ENCODE peak calls at places on chromosomes 12 and 14, in four cellular contexts. One of them, this sample, is unnamed.

GRCh38 chr12:32926963-32927362 is 30.4 kb upstream of the PKP2 start:
- DNase-seq in psoas muscle: no peak
- DNase-seq in uterus: no peak
- DNase-seq in GM23248: no peak
- DNase-seq in this sample: no peak

GRCh38 chr12:124679533-124680371 is 112.3 kb upstream of the NCOR2 start:
- DNase-seq in psoas muscle: peak
- DNase-seq in uterus: peak
- DNase-seq in GM23248: peak
- DNase-seq in this sample: no peak

GRCh38 chr12:103441437-103442186 is 54.2 kb downstream of the C12orf42 start:
- DNase-seq in psoas muscle: no peak
- DNase-seq in uterus: no peak
- DNase-seq in GM23248: no peak
- DNase-seq in this sample: no peak

GRCh38 chr12:18072723-18073122 is 17.3 kb downstream of the RERGL start:
- DNase-seq in psoas muscle: no peak
- DNase-seq in uterus: no peak
- DNase-seq in GM23248: no peak
- DNase-seq in this sample: no peak

GRCh38 chr12:89856431-89856830 is 147.8 kb upstream of the ATP2B1 start:
- DNase-seq in psoas muscle: no peak
- DNase-seq in uterus: no peak
- DNase-seq in GM23248: peak
- DNase-seq in this sample: no peak

GRCh38 chr14:55458800-55459577 is 18.6 kb upstream of the TBPL2 start:
- DNase-seq in psoas muscle: no peak
- DNase-seq in uterus: no peak
- DNase-seq in GM23248: peak
- DNase-seq in this sample: no peak

GRCh38 chr14:93219103-93219726 is 12.2 kb downstream of the UBR7 start:
- DNase-seq in psoas muscle: no peak
- DNase-seq in uterus: no peak
- DNase-seq in GM23248: peak
- DNase-seq in this sample: no peak

GRCh38 chr14:66509874-66510273 is 1.9 kb downstream of the GPHN start:
- DNase-seq in psoas muscle: no peak
- DNase-seq in uterus: no peak
- DNase-seq in GM23248: peak
- DNase-seq in this sample: no peak

GRCh38 chr12:85688837-85689236 is 147.4 kb downstream of the RASSF9 start:
- DNase-seq in psoas muscle: no peak
- DNase-seq in uterus: no peak
- DNase-seq in GM23248: no peak
- DNase-seq in this sample: no peak

GRCh38 chr12:5768880-5769199 is 176.2 kb downstream of the ANO2 start:
- DNase-seq in psoas muscle: no peak
- DNase-seq in uterus: no peak
- DNase-seq in GM23248: no peak
- DNase-seq in this sample: no peak

GRCh38 chr12:71904629-71905028 is 34.0 kb upstream of the TPH2 start:
- DNase-seq in psoas muscle: no peak
- DNase-seq in uterus: no peak
- DNase-seq in GM23248: no peak
- DNase-seq in this sample: no peak

GRCh38 chr14:52080817-52081755 is 12.2 kb upstream of the NID2 start:
- DNase-seq in psoas muscle: no peak
- DNase-seq in uterus: peak
- DNase-seq in GM23248: peak
- DNase-seq in this sample: no peak

GRCh38 chr12:106118-106561 is 39.6 kb downstream of the IQSEC3 start:
- DNase-seq in psoas muscle: no peak
- DNase-seq in uterus: no peak
- DNase-seq in GM23248: peak
- DNase-seq in this sample: no peak

GRCh38 chr14:22471545-22472121 is 117.4 kb downstream of the DAD1 start:
- DNase-seq in psoas muscle: no peak
- DNase-seq in uterus: no peak
- DNase-seq in GM23248: no peak
- DNase-seq in this sample: no peak

GRCh38 chr12:113405687-113406086 is 2.0 kb upstream of the SDS start:
- DNase-seq in psoas muscle: no peak
- DNase-seq in uterus: no peak
- DNase-seq in GM23248: no peak
- DNase-seq in this sample: no peak

GRCh38 chr12:19491863-19492262 is 52.6 kb downstream of the AEBP2 start:
- DNase-seq in psoas muscle: no peak
- DNase-seq in uterus: no peak
- DNase-seq in GM23248: peak
- DNase-seq in this sample: no peak

GRCh38 chr14:68160779-68161546 is 341.4 kb downstream of the RAD51B start:
- DNase-seq in psoas muscle: no peak
- DNase-seq in uterus: no peak
- DNase-seq in GM23248: no peak
- DNase-seq in this sample: no peak

GRCh38 chr14:68160269-68160668 is 340.7 kb downstream of the RAD51B start:
- DNase-seq in psoas muscle: no peak
- DNase-seq in uterus: no peak
- DNase-seq in GM23248: no peak
- DNase-seq in this sample: no peak

GRCh38 chr14:68153275-68153674 is 333.7 kb downstream of the RAD51B start:
- DNase-seq in psoas muscle: no peak
- DNase-seq in uterus: no peak
- DNase-seq in GM23248: no peak
- DNase-seq in this sample: no peak

GRCh38 chr14:68157971-68158371 is 338.4 kb downstream of the RAD51B start:
- DNase-seq in psoas muscle: no peak
- DNase-seq in uterus: no peak
- DNase-seq in GM23248: peak
- DNase-seq in this sample: no peak

GRCh38 chr14:68158640-68159039 is 339.1 kb downstream of the RAD51B start:
- DNase-seq in psoas muscle: no peak
- DNase-seq in uterus: no peak
- DNase-seq in GM23248: no peak
- DNase-seq in this sample: no peak
- H3K27ac ChIP-seq in psoas muscle: no peak
- H3K27ac ChIP-seq in uterus: peak
- H3K27ac ChIP-seq in GM23248: peak
- H3K27ac ChIP-seq in this sample: peak

DNA sequence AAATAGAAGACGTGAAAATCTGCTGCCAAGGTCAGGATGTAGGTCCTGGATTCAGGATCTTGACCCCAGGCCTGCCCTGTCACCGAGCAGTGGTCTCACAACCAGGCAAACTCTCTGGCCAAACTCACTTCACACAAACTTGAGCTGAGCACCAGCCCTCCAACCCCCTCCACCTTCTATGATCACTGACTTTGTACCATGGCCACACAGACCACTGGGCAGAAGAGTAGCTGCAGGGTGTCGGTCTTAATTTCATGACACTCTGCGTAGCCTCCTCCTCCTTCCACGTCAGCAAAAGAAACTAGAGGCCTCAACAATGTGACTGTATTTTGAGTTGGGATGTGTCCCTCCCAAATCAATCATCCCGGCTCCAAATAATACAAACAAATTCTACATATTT is 7.2 kb upstream of the TBX3 start:
- DNase-seq in psoas muscle: no peak
- DNase-seq in uterus: no peak
- DNase-seq in GM23248: no peak
- DNase-seq in this sample: no peak
- H3K4me3 ChIP-seq in psoas muscle: no peak
- H3K4me3 ChIP-seq in uterus: no peak
- H3K4me3 ChIP-seq in GM23248: no peak
- H3K4me3 ChIP-seq in this sample: peak

DNA sequence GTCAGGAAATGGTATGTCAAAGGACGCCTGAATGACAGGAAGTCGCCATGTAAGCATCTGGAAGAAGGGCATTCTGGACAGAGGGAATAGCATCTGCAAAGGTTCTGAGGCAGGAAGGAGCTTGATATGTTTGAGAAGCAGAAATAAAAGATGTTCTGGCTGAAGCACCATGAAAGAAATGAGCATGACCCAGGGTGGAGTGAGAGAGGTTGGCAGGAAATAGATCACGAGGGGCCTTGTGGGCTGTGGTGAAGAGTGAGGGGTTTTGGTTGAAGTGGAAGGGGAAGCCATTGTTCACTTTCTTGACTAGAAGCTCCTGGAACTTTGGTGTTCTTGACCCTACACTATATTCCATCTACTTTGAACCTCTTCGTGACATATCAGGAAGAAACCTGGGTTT is 99.4 kb upstream of the PARP11 start:
- DNase-seq in psoas muscle: no peak
- DNase-seq in uterus: no peak
- DNase-seq in GM23248: no peak
- DNase-seq in this sample: no peak
- H3K27ac ChIP-seq in psoas muscle: no peak
- H3K27ac ChIP-seq in uterus: no peak
- H3K27ac ChIP-seq in GM23248: no peak
- H3K27ac ChIP-seq in this sample: no peak

GRCh38 chr12:24848941-24849477 is 99.9 kb downstream of the BCAT1 start:
- DNase-seq in psoas muscle: no peak
- DNase-seq in uterus: no peak
- DNase-seq in GM23248: no peak
- DNase-seq in this sample: no peak
- H3K4me3 ChIP-seq in psoas muscle: no peak
- H3K4me3 ChIP-seq in uterus: no peak
- H3K4me3 ChIP-seq in GM23248: no peak
- H3K4me3 ChIP-seq in this sample: no peak

DNA sequence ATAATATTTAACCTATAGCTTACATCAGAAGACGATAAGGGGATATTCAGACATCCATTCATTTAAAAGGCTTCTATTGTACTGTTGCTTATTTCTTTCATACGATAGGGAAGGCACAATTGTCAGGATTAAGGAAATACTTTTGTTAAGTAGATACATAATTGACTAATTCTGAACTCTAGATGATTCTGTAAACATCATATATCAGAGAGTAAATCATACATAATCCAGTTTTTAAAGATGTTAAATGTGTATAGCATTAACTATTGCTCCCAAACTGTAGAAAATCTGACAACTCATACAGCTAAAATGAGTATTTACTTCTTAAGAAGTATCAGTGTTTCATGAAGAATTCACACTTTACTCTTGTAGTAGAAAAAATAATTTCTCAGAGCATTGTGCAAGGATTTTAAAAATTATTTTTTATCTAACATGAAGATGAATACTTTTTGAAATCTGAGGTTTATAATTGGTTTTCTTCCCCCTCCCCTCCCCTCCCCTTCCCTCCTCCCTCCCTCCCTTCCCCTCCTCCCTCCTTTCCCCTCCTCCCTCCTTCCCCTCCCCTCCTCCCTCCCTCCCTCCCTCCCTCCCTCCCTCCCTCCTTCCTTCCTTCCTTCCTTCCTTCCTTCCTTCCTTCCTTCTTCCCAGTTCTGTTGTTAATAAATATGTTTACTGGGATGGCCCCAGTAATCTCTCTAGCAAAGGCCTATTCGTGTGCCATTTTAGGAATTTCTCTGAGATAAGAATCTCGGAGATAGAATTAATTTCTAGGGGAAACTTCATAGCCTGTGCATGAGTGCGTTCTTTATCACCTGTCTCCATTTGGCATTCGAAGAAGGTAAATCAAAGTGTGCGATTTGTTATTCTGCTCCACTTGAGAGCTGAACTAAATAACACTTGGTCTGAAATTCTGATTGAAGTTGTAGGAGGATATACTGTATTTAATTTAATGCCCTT is 2.3 kb downstream of the NPAS3 start:
- DNase-seq in psoas muscle: no peak
- DNase-seq in uterus: no peak
- DNase-seq in GM23248: no peak
- DNase-seq in this sample: no peak
- H3K27ac ChIP-seq in psoas muscle: no peak
- H3K27ac ChIP-seq in uterus: no peak
- H3K27ac ChIP-seq in GM23248: no peak
- H3K27ac ChIP-seq in this sample: no peak

GRCh38 chr12:95304673-95305198 is 87.1 kb downstream of the VEZT start:
- DNase-seq in psoas muscle: no peak
- DNase-seq in uterus: no peak
- DNase-seq in GM23248: peak
- DNase-seq in this sample: no peak
- H3K4me3 ChIP-seq in psoas muscle: no peak
- H3K4me3 ChIP-seq in uterus: no peak
- H3K4me3 ChIP-seq in GM23248: no peak
- H3K4me3 ChIP-seq in this sample: no peak

DNA sequence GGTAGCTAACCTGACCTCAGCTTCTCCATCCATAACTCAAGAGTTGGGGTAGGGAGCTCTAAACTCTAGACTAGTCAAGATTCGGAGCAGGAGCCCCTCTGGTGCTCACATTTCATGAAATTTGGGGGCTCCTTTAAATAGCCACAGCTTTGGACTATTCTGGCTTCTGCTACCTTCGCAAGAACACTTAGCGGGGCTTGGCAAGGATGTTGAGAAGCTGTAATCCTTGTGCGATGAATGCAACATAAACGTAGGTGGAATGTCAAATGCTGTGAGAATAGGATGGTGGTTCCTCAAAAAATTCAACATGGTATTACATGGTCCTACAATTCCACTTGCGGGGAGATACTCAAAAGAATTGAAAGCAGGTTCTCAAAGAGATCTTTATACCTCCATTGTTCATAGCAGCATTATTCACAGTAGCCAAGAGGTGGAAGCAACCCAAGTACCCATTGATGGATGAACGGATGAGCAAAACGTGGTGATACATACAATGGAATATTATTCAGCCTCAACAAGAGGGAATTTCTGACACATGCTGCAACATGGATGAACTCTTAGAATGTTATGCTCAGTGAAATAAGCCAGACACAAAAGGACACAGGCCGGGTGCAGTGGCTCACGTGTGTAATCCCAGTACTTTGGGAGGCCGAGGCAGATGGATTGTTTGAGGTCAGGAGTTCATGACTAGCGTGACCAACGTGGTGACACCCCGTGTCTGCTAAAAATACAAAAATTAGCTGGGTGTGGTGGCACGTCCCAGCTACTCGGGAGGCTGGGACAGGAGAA is 73.8 kb downstream of the ACTN1 start:
- DNase-seq in psoas muscle: peak
- DNase-seq in uterus: no peak
- DNase-seq in GM23248: peak
- DNase-seq in this sample: no peak
- H3K27ac ChIP-seq in psoas muscle: no peak
- H3K27ac ChIP-seq in uterus: no peak
- H3K27ac ChIP-seq in GM23248: peak
- H3K27ac ChIP-seq in this sample: no peak

GRCh38 chr14:105351920-105352871 is 37.6 kb downstream of the PACS2 start:
- DNase-seq in psoas muscle: peak
- DNase-seq in uterus: peak
- DNase-seq in GM23248: peak
- DNase-seq in this sample: peak

GRCh38 chr14:105354541-105354940 is 40.0 kb downstream of the PACS2 start:
- DNase-seq in psoas muscle: no peak
- DNase-seq in uterus: no peak
- DNase-seq in GM23248: no peak
- DNase-seq in this sample: no peak

GRCh38 chr14:105351410-105351809 is 36.9 kb downstream of the PACS2 start:
- DNase-seq in psoas muscle: no peak
- DNase-seq in uterus: no peak
- DNase-seq in GM23248: no peak
- DNase-seq in this sample: no peak

GRCh38 chr14:105355049-105355575 is 40.6 kb downstream of the PACS2 start:
- DNase-seq in psoas muscle: no peak
- DNase-seq in uterus: no peak
- DNase-seq in GM23248: no peak
- DNase-seq in this sample: no peak

GRCh38 chr14:105353163-105353562 is 38.6 kb downstream of the PACS2 start:
- DNase-seq in psoas muscle: no peak
- DNase-seq in uterus: no peak
- DNase-seq in GM23248: no peak
- DNase-seq in this sample: no peak
- H3K4me3 ChIP-seq in psoas muscle: no peak
- H3K4me3 ChIP-seq in uterus: no peak
- H3K4me3 ChIP-seq in GM23248: no peak
- H3K4me3 ChIP-seq in this sample: no peak